ENCODE peak calls at places on chromosomes 7 and 10, in six cellular contexts. O is keratinocyte, P is CD14-positive monocyte, A is RWPE1, C is choroid plexus epithelial cell, Z is GM10248. L is an unnamed sample.

GRCh38 chr10:60605476-60605875 is 172.8 kb upstream of the CDK1 start:
- DNase-seq in O (no peak), Z (no peak), A (no peak), P (no peak), C (no peak), L (no peak)

GRCh38 chr7:115352375-115352774 is 430.5 kb downstream of the MDFIC start:
- DNase-seq in P (no peak), C (peak; percentile 69), Z (no peak), O (peak; percentile 48), A (peak; percentile 38), L (no peak)

GRCh38 chr10:5168897-5169296 is 16.1 kb downstream of the AKR1C8 start:
- DNase-seq in O (no peak), P (no peak), C (no peak), Z (no peak), A (no peak), L (no peak)

GRCh38 chr10:130378556-130379400 is 242.6 kb downstream of the GLRX3 start:
- DNase-seq in A (no peak), C (no peak), P (no peak), O (no peak), Z (no peak), L (no peak)

GRCh38 chr7:131897790-131898165 is 341.4 kb upstream of the PODXL start:
- DNase-seq in C (no peak), Z (no peak), P (no peak), A (no peak), O (no peak), L (no peak)

GRCh38 chr10:12826800-12827372 is 174.6 kb downstream of the CCDC3 start:
- DNase-seq in O (no peak), C (no peak), Z (no peak), P (no peak), A (no peak), L (no peak)

GRCh38 chr7:64892666-64893269 is 10.3 kb upstream of the ZNF273 start:
- DNase-seq in C (no peak), O (no peak), A (no peak), Z (no peak), P (no peak), L (no peak)

GRCh38 chr10:29150010-29150409 is 138.9 kb upstream of the LYZL1 start:
- DNase-seq in C (peak; percentile 21), Z (no peak), O (no peak), P (no peak), A (no peak), L (no peak)

GRCh38 chr10:78225611-78226010 is 191.9 kb downstream of the RPS24 start:
- DNase-seq in Z (no peak), A (no peak), C (no peak), P (no peak), O (no peak), L (no peak)

GRCh38 chr10:32985781-32986350 is 27.8 kb upstream of the ITGB1 start:
- DNase-seq in Z (no peak), O (no peak), P (peak; percentile 60), C (peak; percentile 97), A (no peak), L (no peak)

GRCh38 chr7:69811682-69812344 is 213.5 kb downstream of the AUTS2 start:
- DNase-seq in P (no peak), Z (no peak), O (no peak), A (no peak), C (no peak), L (no peak)

GRCh38 chr7:158279539-158280466 is 307.8 kb downstream of the PTPRN2 start:
- DNase-seq in C (no peak), P (no peak), O (no peak), A (no peak), Z (no peak), L (no peak)

DNA sequence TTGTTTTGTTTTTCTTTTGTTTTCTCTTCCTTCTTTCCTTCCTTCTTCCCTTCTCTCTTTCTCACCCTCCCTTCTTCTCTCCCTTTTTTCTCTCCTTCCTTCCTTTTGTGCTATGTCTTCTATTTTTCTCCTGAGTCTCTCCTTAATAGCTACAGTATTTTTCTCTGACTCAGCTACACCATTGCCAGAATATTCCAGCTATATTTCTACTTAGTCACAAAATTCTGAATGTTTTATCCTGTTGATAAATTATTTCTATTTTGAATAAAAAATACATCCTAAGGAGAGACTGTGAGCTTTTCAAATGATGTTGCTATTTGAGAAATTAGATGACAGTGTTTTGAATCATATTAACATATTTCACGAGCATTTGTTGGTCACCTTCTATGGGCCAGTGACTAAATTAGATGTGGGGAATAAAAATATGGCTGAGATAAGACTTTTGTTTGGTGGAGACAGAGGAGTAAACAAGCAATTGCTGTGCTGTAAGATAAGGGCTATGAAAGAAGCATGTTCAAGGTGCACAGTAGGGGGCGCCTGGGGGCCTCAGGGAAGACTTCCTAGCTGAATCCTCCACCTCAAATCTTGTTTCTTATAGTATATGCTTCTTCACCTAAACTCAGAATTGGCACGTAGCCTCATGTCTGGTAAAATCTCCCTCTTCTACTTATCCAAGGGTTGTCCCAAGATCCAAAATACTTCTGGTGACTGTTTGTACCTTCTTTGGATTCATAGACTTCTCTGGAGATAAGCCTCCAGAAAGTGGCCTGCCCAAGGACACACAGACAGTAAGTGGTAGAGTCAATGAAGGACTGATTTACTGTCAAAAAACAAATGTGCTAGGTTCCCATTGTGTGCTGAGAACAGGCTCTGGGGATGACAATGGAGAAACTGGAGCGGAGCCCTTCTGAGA is 115.5 kb upstream of the CREB5 start:
- DNase-seq in O (no peak), A (no peak), P (no peak), C (peak; percentile 57), Z (no peak), L (no peak)
- TF ChIP-seq CTCF in O (peak; percentile 67), A (peak; percentile 51), P (peak; percentile 50), C (peak; percentile 74), Z (peak; percentile 44), L (peak; percentile 58)

DNA sequence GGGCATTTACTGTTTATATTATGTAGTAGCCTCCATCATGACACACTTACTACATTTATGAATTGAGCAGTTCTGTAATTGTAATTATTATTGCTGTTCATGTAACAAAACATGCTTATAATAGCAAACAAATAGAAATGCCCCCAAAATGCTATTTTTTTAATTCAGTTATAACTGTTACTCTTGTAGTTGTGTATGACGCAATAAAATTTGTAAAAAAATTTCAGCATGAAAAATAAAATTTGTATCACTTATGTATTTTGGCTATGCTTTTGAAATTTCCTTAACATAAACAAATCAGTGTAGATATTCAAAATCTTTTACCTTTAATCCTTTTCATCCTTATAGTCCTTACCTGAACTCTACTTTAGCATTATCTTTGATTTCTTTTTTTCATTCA is 25.9 kb downstream of the TMEM106B start:
- DNase-seq in P (no peak), A (no peak), O (no peak), Z (no peak), C (no peak), L (no peak)
- TF ChIP-seq CTCF in P (no peak), A (no peak), O (no peak), Z (no peak), C (no peak), L (no peak)

GRCh38 chr10:109664554-109664953 is 258.8 kb downstream of the XPNPEP1 start:
- DNase-seq in P (no peak), C (no peak), O (no peak), A (no peak), Z (no peak), L (no peak)

GRCh38 chr10:109668137-109668536 is 255.2 kb downstream of the XPNPEP1 start:
- DNase-seq in Z (no peak), P (no peak), O (no peak), C (no peak), A (no peak), L (no peak)

GRCh38 chr10:109665321-109665720 is 258.0 kb downstream of the XPNPEP1 start:
- DNase-seq in P (no peak), C (no peak), A (no peak), O (no peak), Z (no peak), L (no peak)

GRCh38 chr10:109668703-109669102 is 254.6 kb downstream of the XPNPEP1 start:
- DNase-seq in C (no peak), Z (no peak), A (no peak), P (no peak), O (no peak), L (no peak)

GRCh38 chr10:109663122-109663521 is 260.2 kb downstream of the XPNPEP1 start:
- DNase-seq in O (no peak), A (no peak), P (no peak), C (no peak), Z (no peak), L (no peak)
- TF ChIP-seq CTCF in O (no peak), A (no peak), P (no peak), C (no peak), Z (no peak), L (no peak)

GRCh38 chr10:102123223-102123622 is 3.1 kb upstream of the LDB1 start:
- DNase-seq in P (no peak), Z (no peak), A (no peak), C (no peak), O (no peak), L (no peak)

GRCh38 chr10:102122450-102122849 is 2.3 kb upstream of the LDB1 start:
- DNase-seq in O (no peak), A (no peak), C (no peak), P (no peak), Z (no peak), L (no peak)

GRCh38 chr10:102120987-102121738 is 995 bp upstream of the LDB1 start:
- DNase-seq in C (peak; percentile 96), P (no peak), Z (no peak), O (no peak), A (no peak), L (no peak)

GRCh38 chr10:102120142-102120986 is at the start of gene LDB1:
- DNase-seq in C (peak; percentile 91), O (no peak), A (peak; percentile 81), P (peak; percentile 66), Z (peak; percentile 87), L (peak; percentile 92)

DNA sequence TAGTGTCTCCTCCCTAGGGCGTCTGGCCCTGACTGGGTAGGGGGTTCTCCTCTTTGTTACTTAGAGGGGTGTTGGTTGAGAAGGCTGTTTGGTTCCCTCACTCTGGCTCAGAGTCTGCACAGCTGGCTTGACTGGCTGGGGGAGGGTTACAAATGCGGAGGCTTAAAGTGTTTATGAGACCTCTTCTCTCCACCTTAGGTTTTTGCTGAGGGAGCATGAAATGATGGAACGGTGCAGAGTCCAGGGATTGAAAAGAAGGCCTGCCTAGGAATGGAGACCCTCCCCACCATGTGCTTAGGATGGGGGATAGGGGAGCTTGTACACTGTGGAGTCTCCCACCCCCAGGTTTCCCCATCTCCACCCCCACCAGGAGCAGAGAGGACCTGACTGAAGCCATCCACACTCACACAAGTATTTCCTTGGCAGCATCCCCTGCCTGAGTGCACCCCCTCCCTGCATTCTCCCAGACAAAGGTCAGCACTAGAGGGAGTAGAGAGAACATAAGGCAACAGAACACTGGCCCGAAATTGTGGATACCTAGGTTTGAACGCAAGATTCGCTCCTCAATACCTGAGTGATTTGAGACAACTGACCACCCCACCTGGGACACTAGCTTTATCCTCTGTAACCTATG is 1.7 kb upstream of the LDB1 start:
- DNase-seq in O (no peak), P (no peak), A (no peak), C (peak; percentile 75), Z (no peak), L (no peak)
- TF ChIP-seq CTCF in O (no peak), P (no peak), A (no peak), C (peak; percentile 61), Z (no peak), L (no peak)

DNA sequence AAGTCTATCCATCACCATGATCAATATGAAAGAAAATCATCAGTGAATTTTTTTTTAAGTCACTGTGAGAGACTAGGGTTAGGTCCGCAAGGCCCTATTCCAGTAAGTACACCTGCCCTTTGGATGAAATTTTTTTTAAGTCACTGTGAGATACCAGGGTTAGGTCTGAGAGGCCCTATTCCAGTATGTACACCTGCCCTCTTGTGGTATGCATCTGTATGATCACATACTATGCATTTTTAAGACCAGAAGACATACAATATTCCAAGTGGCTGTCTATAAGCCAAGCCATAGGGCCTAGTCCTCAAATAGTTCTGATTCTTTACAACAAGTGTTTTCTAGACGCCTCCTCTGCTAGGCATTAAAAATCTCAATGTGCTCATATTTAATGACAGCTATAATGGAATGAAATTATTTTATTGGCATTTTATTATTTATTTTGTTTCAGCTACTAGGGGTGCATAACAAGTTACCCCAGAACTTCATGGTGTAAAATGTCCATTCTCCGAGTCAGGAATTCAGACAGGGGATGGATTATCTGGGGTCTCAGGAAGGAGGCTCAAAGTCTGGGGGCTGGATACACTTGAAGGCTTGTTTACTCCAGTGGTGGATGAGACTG is 53.1 kb downstream of the TEX36 start:
- DNase-seq in Z (peak; percentile 41), O (peak; percentile 21), C (peak; percentile 76), P (no peak), A (peak; percentile 76), L (peak; percentile 47)
- TF ChIP-seq CTCF in Z (peak; percentile 37), O (peak; percentile 53), C (peak; percentile 61), P (peak; percentile 13), A (peak; percentile 50), L (peak; percentile 36)

L was measured in GM13977.